ENCODE peak calls at places on chromosomes 12 and 14, in six cellular contexts. H is ureter, R is retina, B is tibial artery, C is AG08395, I is T-helper 9 cell. A is an unnamed sample.

GRCh38 chr14:104975481-104976197 is 2.5 kb downstream of the AHNAK2 start:
- DNase-seq in H (no peak), R (no peak), B (no peak), C (no peak), I (no peak), A (no peak)

GRCh38 chr12:124676725-124677462 is 109.5 kb upstream of the NCOR2 start:
- DNase-seq in H (no peak), R (no peak), B (no peak), C (no peak), I (no peak), A (no peak)

GRCh38 chr12:132955094-132955932 is 793 bp downstream of the ZNF605 start:
- DNase-seq in H (peak), R (peak), B (no peak), C (peak), I (no peak), A (peak)

GRCh38 chr12:29104495-29104894 is 44.6 kb upstream of the FAR2 start:
- DNase-seq in H (no peak), R (no peak), B (no peak), C (no peak), I (no peak), A (no peak)

GRCh38 chr12:90801776-90802175 is 153.2 kb downstream of the CCER1 start:
- DNase-seq in H (no peak), R (no peak), B (no peak), C (peak), I (no peak), A (peak)

GRCh38 chr12:52005903-52006703 is 643 bp upstream of the TAMALIN start:
- DNase-seq in H (no peak), R (peak), B (peak), C (no peak), I (no peak), A (no peak)

GRCh38 chr14:96265387-96265786 is 9.4 kb downstream of the BDKRB1 start:
- DNase-seq in H (no peak), R (no peak), B (no peak), C (no peak), I (no peak), A (no peak)

GRCh38 chr14:105275267-105275946 is 25.4 kb downstream of the BRF1 start:
- DNase-seq in H (no peak), R (no peak), B (no peak), C (peak), I (no peak), A (peak)

GRCh38 chr12:22083167-22083566 is 37.1 kb downstream of the CMAS start:
- DNase-seq in H (no peak), R (peak), B (no peak), C (peak), I (no peak), A (peak)

GRCh38 chr14:75487155-75487671 is 35.1 kb upstream of the BATF start:
- DNase-seq in H (peak), R (no peak), B (no peak), C (no peak), I (no peak), A (no peak)

GRCh38 chr12:124696689-124697476 is 129.5 kb upstream of the NCOR2 start:
- DNase-seq in H (no peak), R (peak), B (no peak), C (no peak), I (no peak), A (no peak)

GRCh38 chr12:126569706-126570105 is 1504.5 kb downstream of the AACS start:
- DNase-seq in H (no peak), R (no peak), B (no peak), C (no peak), I (no peak), A (no peak)

GRCh38 chr12:1848741-1849140 is 28.4 kb downstream of the LRTM2 start:
- DNase-seq in H (no peak), R (peak), B (peak), C (no peak), I (no peak), A (no peak)

GRCh38 chr12:69900720-69901131 is 75.7 kb downstream of the MYRFL start:
- DNase-seq in H (peak), R (peak), B (peak), C (peak), I (peak), A (peak)

GRCh38 chr12:67910360-67911292 is 78.6 kb upstream of the IFNG-AS1 start:
- DNase-seq in H (no peak), R (no peak), B (no peak), C (peak), I (no peak), A (peak)

GRCh38 chr14:56659964-56660551 is 80.5 kb downstream of the TMEM260 start:
- DNase-seq in H (no peak), R (peak), B (no peak), C (peak), I (no peak), A (peak)

GRCh38 chr12:45355750-45356149 is 139.9 kb downstream of the ANO6 start:
- DNase-seq in H (no peak), R (no peak), B (no peak), C (no peak), I (no peak), A (no peak)

A was measured in AG10803.